ENCODE peak calls at places on chromosomes 11 and 22, in five cellular contexts. X is HFF-Myc, A is NCI-H2081, B is NCI-H187 treated with DMSO at 0.1 percent for 48 hours, R is NCI-H1092 treated with DMSO at 0.1 percent for 48 hours. W is an unnamed sample.

GRCh38 chr11:10285148-10285802 is 8.7 kb downstream of the SBF2 start:
- DNase-seq in A (no peak), B (no peak), R (no peak), X (no peak), W (no peak)

GRCh38 chr11:94553938-94554337 is 10.2 kb downstream of the FUT4 start:
- DNase-seq in A (peak), R (peak), B (no peak), X (peak), W (no peak)

GRCh38 chr22:41197808-41198585 is 7.1 kb upstream of the L3MBTL2 start:
- DNase-seq in A (peak), B (no peak), R (no peak), X (no peak), W (no peak)

GRCh38 chr11:123405123-123405592 is 24.9 kb upstream of the GRAMD1B start:
- DNase-seq in B (no peak), R (no peak), X (no peak), A (no peak), W (no peak)

GRCh38 chr11:107928046-107928766 is at the start of gene RAB39A:
- DNase-seq in X (peak), A (peak), B (peak), R (peak), W (peak)

GRCh38 chr11:36411202-36411640 is 98.9 kb downstream of the TRAF6 start:
- DNase-seq in A (no peak), R (no peak), B (no peak), X (no peak), W (no peak)

GRCh38 chr11:94895971-94896370 is 77.4 kb downstream of the CWC15 start:
- DNase-seq in R (no peak), A (no peak), B (no peak), X (no peak), W (no peak)

GRCh38 chr22:48752451-48753380 is 1075.0 kb downstream of the BRD1 start:
- DNase-seq in A (no peak), X (no peak), R (no peak), B (no peak), W (peak)

GRCh38 chr11:46987183-46987582 is 50.6 kb downstream of the CSTPP1 start:
- DNase-seq in X (no peak), A (no peak), R (no peak), B (no peak), W (no peak)

GRCh38 chr11:8732748-8733241 is 50.2 kb downstream of the RPL27A start:
- DNase-seq in R (no peak), X (no peak), A (no peak), B (no peak), W (no peak)

GRCh38 chr22:39967996-39968968 is 8.1 kb downstream of the TMA7B start:
- DNase-seq in B (no peak), A (no peak), R (no peak), X (no peak), W (no peak)

GRCh38 chr11:88301478-88302140 is 35.9 kb downstream of the CTSC start:
- DNase-seq in B (no peak), A (no peak), R (no peak), X (no peak), W (no peak)

GRCh38 chr11:32884770-32885384 is 7.7 kb upstream of the QSER1 start:
- DNase-seq in A (peak), B (no peak), X (no peak), R (no peak), W (no peak)

GRCh38 chr11:44326615-44327475 is 16.9 kb upstream of the ALX4 start:
- DNase-seq in X (no peak), A (no peak), R (peak), B (no peak), W (no peak)

GRCh38 chr11:82557274-82557673 is 176.4 kb downstream of the FAM181B start:
- DNase-seq in R (no peak), A (peak), X (no peak), B (no peak), W (no peak)

GRCh38 chr11:3753110-3753509 is 44.2 kb downstream of the NUP98 start:
- DNase-seq in R (no peak), A (no peak), X (no peak), B (no peak), W (no peak)

GRCh38 chr22:28075260-28075981 is 156.4 kb upstream of the PITPNB start:
- DNase-seq in B (no peak), A (no peak), R (no peak), X (peak), W (no peak)

GRCh38 chr22:39661842-39662676 is 91.5 kb downstream of the CACNA1I start:
- DNase-seq in B (no peak), R (no peak), A (no peak), X (no peak), W (peak)

GRCh38 chr11:9691865-9692264 is 28.0 kb downstream of the SWAP70 start:
- DNase-seq in X (no peak), A (no peak), R (no peak), B (no peak), W (no peak)

GRCh38 chr11:134846776-134847722 is 435.0 kb upstream of the B3GAT1 start:
- DNase-seq in A (no peak), X (no peak), R (no peak), B (no peak), W (peak)

GRCh38 chr22:50361688-50362087 is 18.6 kb downstream of the PPP6R2 start:
- DNase-seq in R (no peak), A (no peak), X (no peak), B (no peak), W (no peak)

GRCh38 chr22:39219071-39220050 is 25.4 kb downstream of the PDGFB start:
- DNase-seq in R (no peak), X (no peak), A (no peak), B (no peak), W (peak)

W was measured in mesothelial cell of epicardium.